ENCODE peak calls at places on chromosomes 1 and 21, in six cellular contexts. E is stomach, J is transverse colon, W is breast epithelium, C is prostate gland, V is sigmoid colon. H is an unnamed sample.

GRCh38 chr1:225427249-225428065 is at the start of gene LBR:
- DNase-seq in V (peak), C (no peak), E (peak), W (no peak), J (peak), H (no peak)

GRCh38 chr1:109971559-109971958 is 13.0 kb upstream of the AHCYL1 start:
- DNase-seq in C (no peak), E (no peak), V (no peak), J (no peak), W (no peak), H (no peak)

GRCh38 chr1:78911956-78912880 is 94.3 kb downstream of the ADGRL4 start:
- DNase-seq in J (no peak), E (no peak), V (no peak), C (no peak), W (no peak), H (no peak)

GRCh38 chr1:156114919-156115513 is 505 bp downstream of the LMNA start:
- DNase-seq in V (no peak), W (no peak), E (peak), C (no peak), J (no peak), H (no peak)

GRCh38 chr1:181594553-181594952 is 111.2 kb downstream of the CACNA1E start:
- DNase-seq in V (no peak), J (no peak), C (no peak), W (no peak), E (no peak), H (no peak)

GRCh38 chr21:42287193-42288083 is 27.8 kb downstream of the TFF3 start:
- DNase-seq in J (no peak), W (no peak), C (no peak), V (no peak), E (no peak), H (no peak)

GRCh38 chr1:225460737-225461532 is 33.1 kb upstream of the LBR start:
- DNase-seq in J (no peak), E (no peak), C (no peak), V (peak), W (no peak), H (no peak)

GRCh38 chr1:98210563-98210962 is 289.7 kb upstream of the DPYD start:
- DNase-seq in E (no peak), W (no peak), C (no peak), V (no peak), J (no peak), H (no peak)

GRCh38 chr1:110728388-110728787 is 53.6 kb upstream of the KCNA3 start:
- DNase-seq in W (no peak), C (no peak), J (no peak), V (no peak), E (no peak), H (no peak)

GRCh38 chr21:27033467-27033866 is 66.6 kb upstream of the ADAMTS5 start:
- DNase-seq in J (no peak), C (no peak), E (no peak), V (no peak), W (no peak), H (no peak)

GRCh38 chr1:115829023-115829674 is 11.8 kb downstream of the NHLH2 start:
- DNase-seq in V (peak), C (no peak), J (peak), W (no peak), E (no peak), H (no peak)

GRCh38 chr1:94183197-94183815 is 54.1 kb downstream of the ARHGAP29 start:
- DNase-seq in W (no peak), C (no peak), V (no peak), J (no peak), E (no peak), H (no peak)

GRCh38 chr1:7551442-7551841 is 219.7 kb upstream of the VAMP3 start:
- DNase-seq in E (no peak), V (no peak), W (no peak), J (no peak), C (no peak), H (no peak)

GRCh38 chr1:26535201-26535600 is 5.6 kb downstream of the RPS6KA1 start:
- DNase-seq in E (no peak), W (no peak), C (no peak), V (no peak), J (peak), H (peak)

GRCh38 chr1:173996995-173997394 is 25.2 kb downstream of the RC3H1 start:
- DNase-seq in W (no peak), J (no peak), V (no peak), E (no peak), C (no peak), H (no peak)

GRCh38 chr1:166127003-166127402 is 39.8 kb downstream of the FAM78B start:
- DNase-seq in E (no peak), V (no peak), C (no peak), W (no peak), J (no peak), H (no peak)

GRCh38 chr21:17514124-17514481 is 1.3 kb downstream of the CXADR start:
- DNase-seq in E (no peak), C (peak), V (no peak), W (no peak), J (no peak), H (no peak)

GRCh38 chr1:161038523-161039153 is at the start of gene TSTD1:
- DNase-seq in V (no peak), J (peak), C (peak), E (peak), W (peak), H (peak)

GRCh38 chr1:6260433-6260934 is 414 bp downstream of the GPR153 start:
- DNase-seq in J (no peak), W (no peak), E (no peak), V (peak), C (no peak), H (peak)

GRCh38 chr1:25683177-25683576 is 66.6 kb downstream of the MAN1C1 start:
- DNase-seq in V (no peak), E (no peak), J (no peak), C (no peak), W (no peak), H (no peak)

GRCh38 chr1:46181343-46182260 is 5.3 kb upstream of the P3R3URF start:
- DNase-seq in E (no peak), J (peak), C (no peak), W (no peak), V (no peak), H (no peak)

GRCh38 chr1:212916395-212917133 is 33.8 kb upstream of the VASH2 start:
- DNase-seq in J (peak), C (peak), V (no peak), W (no peak), E (peak), H (no peak)

GRCh38 chr1:78359666-78360065 is 131.1 kb upstream of the PTGFR start:
- DNase-seq in J (no peak), C (no peak), E (no peak), V (no peak), W (no peak), H (no peak)

GRCh38 chr1:8211620-8212442 is 106.1 kb upstream of the SLC45A1 start:
- DNase-seq in E (peak), J (peak), C (no peak), W (peak), V (peak), H (no peak)

GRCh38 chr1:230754831-230755230 is 7.6 kb downstream of the CAPN9 start:
- DNase-seq in C (peak), E (peak), W (no peak), V (no peak), J (no peak), H (no peak)

GRCh38 chr1:4120557-4121292 is 220.7 kb upstream of the C1orf174 start:
- DNase-seq in V (peak), W (no peak), J (no peak), C (no peak), E (no peak), H (no peak)

GRCh38 chr21:25572895-25573310 is 34.4 kb downstream of the MRPL39 start:
- DNase-seq in C (no peak), W (no peak), E (no peak), V (no peak), J (no peak), H (no peak)

GRCh38 chr1:24415910-24416665 is 486 bp downstream of the NIPAL3 start:
- DNase-seq in W (peak), C (peak), E (no peak), J (no peak), V (no peak), H (no peak)

GRCh38 chr1:39854738-39855137 is 28.6 kb downstream of the TRIT1 start:
- DNase-seq in E (no peak), W (no peak), C (no peak), J (no peak), V (no peak), H (no peak)

GRCh38 chr21:37220981-37221664 is 46.0 kb downstream of the VPS26C start:
- DNase-seq in V (peak), E (peak), J (peak), W (peak), C (peak), H (peak)
- TF ChIP-seq POLR2A in V (no peak), E (no peak), J (peak), W (no peak), C (peak), H (peak)

DNA sequence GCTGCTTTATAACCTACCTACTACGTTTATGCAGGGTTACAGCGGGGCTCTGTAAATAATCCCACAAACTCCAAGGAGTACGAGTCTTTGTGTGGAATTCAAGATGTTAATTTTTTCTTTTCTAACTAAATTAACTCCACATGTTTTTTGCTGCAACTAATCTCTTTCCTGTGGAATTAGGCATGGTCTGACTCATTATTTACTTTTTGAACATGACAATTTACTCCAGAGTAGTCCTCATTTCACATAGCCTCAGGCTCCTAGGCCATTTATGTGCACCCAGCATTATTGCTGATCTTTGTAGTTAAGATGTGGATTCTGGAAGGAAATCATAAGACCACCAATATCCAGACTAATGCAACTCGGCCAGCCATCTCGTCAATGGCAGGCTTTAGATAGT is 784.9 kb downstream of the LTN1 start:
- DNase-seq in C (no peak), V (no peak), J (no peak), E (no peak), W (no peak), H (no peak)
- TF ChIP-seq POLR2AphosphoS5 in C (no peak), V (no peak), J (no peak), E (no peak), W (no peak), H (no peak)

DNA sequence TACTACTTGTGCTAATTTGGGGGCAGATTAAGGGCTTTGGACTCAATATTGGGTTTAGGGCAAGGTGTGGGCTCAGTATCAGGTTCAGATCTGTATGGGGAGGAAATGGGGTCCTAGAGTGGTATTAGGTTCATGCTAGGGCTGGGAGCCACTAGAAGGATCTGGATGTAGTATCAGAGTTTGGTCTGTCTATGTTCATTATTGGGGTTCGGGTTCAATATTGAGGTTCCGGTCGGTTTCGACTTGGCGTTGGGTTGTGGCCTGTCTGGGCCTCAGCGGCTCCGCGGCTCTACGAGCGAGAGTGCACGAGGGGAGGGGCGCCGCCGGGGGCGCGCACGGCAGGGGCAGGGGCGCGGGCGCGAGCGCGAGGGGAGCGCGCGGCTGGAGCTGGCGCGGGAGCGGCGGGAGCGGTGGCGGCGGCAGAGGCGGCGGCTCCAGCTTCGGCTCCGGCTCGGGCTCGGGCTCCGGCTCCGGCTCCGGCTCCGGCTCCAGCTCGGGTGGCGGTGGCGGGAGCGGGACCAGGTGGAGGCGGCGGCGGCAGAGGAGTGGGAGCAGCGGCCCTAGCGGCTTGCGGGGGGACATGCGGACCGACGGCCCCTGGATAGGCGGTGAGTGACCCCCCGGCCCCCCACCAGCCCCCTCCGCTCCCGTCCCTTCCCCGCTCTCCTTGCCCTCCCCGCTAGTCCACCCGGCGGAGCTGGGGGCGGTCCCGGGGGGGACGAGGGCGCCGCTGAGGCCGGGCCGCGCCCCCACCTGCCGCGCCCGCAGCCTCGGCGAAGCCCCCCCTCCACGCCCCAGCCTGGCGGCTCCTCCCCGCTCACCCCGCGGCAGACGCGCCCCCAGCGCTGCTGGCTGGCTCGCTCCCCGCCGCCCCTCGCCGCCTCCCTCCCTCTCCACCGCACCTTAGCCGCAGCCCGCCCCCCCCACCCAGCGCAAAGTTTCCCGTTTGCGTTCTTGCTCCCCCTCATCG is at the start of gene PTPRF:
- DNase-seq in E (peak), J (peak), C (peak), V (peak), W (no peak), H (no peak)
- TF ChIP-seq POLR2A in E (no peak), J (peak), C (peak), V (no peak), W (no peak), H (no peak)

DNA sequence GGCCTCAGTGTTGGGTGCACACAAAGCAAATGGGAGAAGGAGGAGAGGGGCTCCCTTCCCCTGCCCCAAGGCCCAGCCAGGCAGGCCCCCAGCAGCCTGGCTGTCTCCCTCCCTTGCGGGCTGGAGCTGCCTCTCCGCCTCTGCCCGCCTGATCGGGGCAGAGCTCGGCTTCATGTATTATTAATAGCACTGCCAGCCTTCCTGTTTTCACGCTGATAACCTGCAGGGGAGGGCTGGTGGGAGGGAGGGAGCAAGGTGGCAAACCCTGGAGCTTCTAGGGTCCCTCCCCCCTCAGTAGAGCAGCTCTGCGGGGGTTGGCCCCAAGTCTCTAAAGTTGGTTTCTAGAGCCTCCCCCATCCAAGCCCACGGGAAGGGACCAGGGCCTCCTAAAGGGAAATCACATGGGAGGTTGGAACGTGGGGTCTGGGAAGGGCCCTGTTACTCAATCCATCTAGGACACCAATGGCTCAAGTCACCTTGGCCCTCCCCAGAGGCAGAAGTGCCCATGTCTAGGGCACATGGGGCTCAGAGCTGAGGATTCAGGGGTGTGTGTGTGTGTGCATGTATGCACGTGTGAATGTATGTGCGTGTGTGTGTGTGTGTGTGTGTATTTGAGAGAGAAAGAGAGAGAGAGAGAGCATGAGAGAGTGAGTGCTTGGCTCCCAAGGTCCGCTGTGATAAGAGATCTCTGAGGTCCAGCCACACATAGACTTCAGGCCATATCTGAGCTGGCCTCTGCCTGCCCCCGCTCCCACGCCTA is 21.8 kb upstream of the POU3F1 start:
- DNase-seq in V (no peak), J (no peak), E (no peak), W (no peak), C (no peak), H (no peak)
- TF ChIP-seq POLR2AphosphoS5 in V (no peak), J (no peak), E (no peak), W (no peak), C (no peak), H (no peak)

DNA sequence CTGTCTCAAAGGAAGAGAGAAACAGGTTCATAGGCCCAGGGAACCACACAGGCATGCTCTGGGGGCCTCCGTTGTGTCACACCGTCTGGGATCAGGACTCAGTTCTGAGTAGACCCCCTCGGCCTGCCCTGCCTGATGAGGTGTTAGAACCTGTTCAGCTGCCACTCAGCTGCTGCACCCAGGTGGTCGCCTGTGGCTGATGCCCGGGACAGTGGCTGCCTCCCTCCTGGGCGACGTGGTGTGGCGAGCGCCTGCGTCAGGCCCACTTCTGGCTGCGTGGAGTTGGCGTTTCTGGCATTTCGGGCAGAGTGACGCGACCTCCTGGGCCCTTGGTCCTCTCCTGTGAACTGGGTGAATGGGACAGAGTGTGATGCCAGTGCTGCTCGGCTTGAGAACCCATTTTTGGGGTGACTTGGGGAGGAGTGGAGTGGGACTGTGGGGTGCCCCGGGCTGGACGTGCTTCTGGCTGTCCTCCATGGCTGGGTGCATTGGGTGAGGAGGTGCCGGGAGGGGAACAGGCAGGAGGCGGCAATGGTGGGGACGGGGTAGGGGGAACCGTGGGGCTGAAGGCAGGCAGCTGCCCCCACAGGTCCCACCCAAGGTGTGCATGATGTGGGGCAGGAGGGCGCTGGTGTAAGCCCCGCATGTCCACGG is 10.8 kb downstream of the CFAP410 start:
- DNase-seq in V (no peak), C (no peak), W (no peak), J (no peak), E (no peak), H (no peak)
- TF ChIP-seq POLR2A in V (no peak), C (no peak), W (no peak), J (no peak), E (no peak), H (peak)

DNA sequence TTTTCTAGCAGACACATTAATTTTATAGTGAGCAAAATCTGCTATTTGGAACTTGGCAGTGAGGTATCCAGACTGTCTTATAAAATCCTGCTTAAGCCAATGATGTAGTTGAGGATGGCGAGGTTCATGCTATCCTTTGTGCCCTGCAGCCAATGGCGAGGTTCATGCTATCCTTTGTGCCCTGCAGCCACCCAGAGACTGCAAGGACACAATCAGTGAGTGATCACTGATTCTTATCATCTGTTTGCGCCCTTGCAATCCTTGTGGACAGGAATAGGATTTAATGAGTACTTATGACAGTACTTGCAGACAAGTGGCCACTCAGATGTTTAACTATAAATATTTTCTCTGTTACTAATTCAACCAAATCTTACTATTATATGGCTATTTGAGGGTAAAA is 112.6 kb downstream of the EIF4G3 start:
- DNase-seq in E (no peak), C (no peak), J (no peak), W (no peak), V (no peak), H (no peak)
- TF ChIP-seq POLR2AphosphoS5 in E (no peak), C (no peak), J (no peak), W (no peak), V (no peak), H (no peak)

GRCh38 chr1:112619518-112620458 is at the start of gene CAPZA1:
- DNase-seq in J (peak), W (peak), V (peak), C (peak), E (peak), H (peak)

GRCh38 chr1:112614460-112615065 is 4.4 kb downstream of the ST7L start:
- DNase-seq in E (no peak), W (no peak), V (no peak), J (no peak), C (no peak), H (no peak)

GRCh38 chr1:112618114-112618720 is 724 bp downstream of the ST7L start:
- DNase-seq in V (no peak), J (no peak), E (no peak), W (no peak), C (no peak), H (no peak)

DNA sequence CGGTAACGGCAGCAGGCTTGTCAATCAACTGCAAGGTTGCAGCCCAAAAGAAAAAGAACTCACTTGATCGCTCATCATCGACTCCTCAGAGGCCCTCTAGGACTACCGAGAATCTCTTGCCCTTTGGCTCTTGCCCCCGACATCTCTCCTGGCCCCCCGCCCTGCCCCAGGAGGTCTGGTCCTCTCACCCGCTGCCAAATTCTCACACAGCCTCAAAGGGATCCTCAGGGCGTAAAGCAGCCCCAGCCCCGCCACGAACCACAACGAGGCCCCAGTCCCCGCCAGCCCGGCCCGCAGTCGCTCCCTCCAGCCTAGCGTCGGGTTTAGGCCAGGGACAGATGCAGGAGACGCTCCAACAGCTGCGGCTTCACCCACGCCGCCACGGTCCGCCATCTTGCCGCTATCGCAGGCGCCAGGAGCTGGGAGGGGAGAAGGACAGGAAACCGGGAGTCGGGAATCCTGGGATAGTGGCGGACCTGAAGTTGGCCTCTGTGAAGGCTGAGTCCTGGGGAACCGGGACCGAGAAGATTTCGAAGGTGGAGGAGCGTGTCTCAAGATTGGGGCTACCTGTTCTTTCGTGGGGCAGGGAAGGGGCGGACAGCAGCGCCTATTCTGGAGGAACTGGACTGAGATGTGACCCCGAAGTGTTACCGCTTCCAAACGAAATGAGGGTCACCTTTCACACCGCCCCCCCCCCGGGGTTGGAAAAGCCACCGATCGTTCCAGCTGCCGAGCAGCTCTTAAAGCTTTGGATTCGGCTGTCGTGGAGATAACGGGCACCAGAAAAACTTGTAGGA is at the start of gene ST7L:
- DNase-seq in E (peak), C (peak), V (peak), W (peak), J (peak), H (no peak)
- TF ChIP-seq POLR2A in E (peak), C (no peak), V (no peak), W (peak), J (no peak), H (peak)

H was measured in GM12892.